ENCODE peak calls at places on chromosomes 5 and 9, in four cellular contexts. D is SK-N-SH, F is K562, R is HepG2. L is an unnamed sample.

GRCh38 chr5:97629281-97629680 is 446.2 kb upstream of the RIOK2 start:
- DNase-seq in F (no peak), D (no peak), R (no peak), L (no peak)

GRCh38 chr5:30804739-30805313 is 388.7 kb upstream of the CDH6 start:
- DNase-seq in F (no peak), D (no peak), R (no peak), L (no peak)

GRCh38 chr5:96348536-96348935 is 84.5 kb downstream of the PCSK1 start:
- DNase-seq in R (no peak), F (no peak), D (no peak), L (no peak)

GRCh38 chr5:179385892-179386291 is 40.6 kb upstream of the ADAMTS2 start:
- DNase-seq in F (no peak), R (no peak), D (peak), L (no peak)

GRCh38 chr5:32942225-32942989 is 231.3 kb downstream of the NPR3 start:
- DNase-seq in R (peak), D (peak), F (peak), L (no peak)

GRCh38 chr9:223167-223566 is 8.5 kb downstream of the DOCK8 start:
- DNase-seq in R (no peak), D (no peak), F (no peak), L (no peak)

GRCh38 chr9:92650839-92651621 is 18.9 kb downstream of the IPPK start:
- DNase-seq in F (no peak), R (no peak), D (peak), L (no peak)

GRCh38 chr9:81689343-81690175 is at the start of gene TLE1:
- DNase-seq in D (peak), R (peak), F (no peak), L (peak)

GRCh38 chr5:179416906-179417470 is 71.7 kb upstream of the ADAMTS2 start:
- DNase-seq in D (peak), F (no peak), R (no peak), L (no peak)

GRCh38 chr5:7585807-7586206 is 189.9 kb downstream of the ADCY2 start:
- DNase-seq in D (no peak), R (no peak), F (no peak), L (no peak)

GRCh38 chr5:132268698-132269551 is 11.4 kb downstream of the PDLIM4 start:
- DNase-seq in R (no peak), F (peak), D (peak), L (no peak)

GRCh38 chr9:12554636-12555035 is 138.5 kb upstream of the TYRP1 start:
- DNase-seq in R (peak), D (peak), F (no peak), L (no peak)

GRCh38 chr5:80957031-80957761 is 3.0 kb upstream of the RASGRF2 start:
- DNase-seq in R (peak), F (no peak), D (no peak), L (no peak)

GRCh38 chr9:129069128-129069824 is 11.6 kb upstream of the DOLPP1 start:
- DNase-seq in F (peak), D (peak), R (no peak), L (peak)

GRCh38 chr5:176545737-176546509 is 3.2 kb upstream of the CDHR2 start:
- DNase-seq in R (peak), F (no peak), D (no peak), L (no peak)

GRCh38 chr5:43401827-43402226 is 10.4 kb downstream of the CCL28 start:
- DNase-seq in F (peak), D (peak), R (peak), L (no peak)

GRCh38 chr5:173331956-173332479 is 3.8 kb upstream of the STC2 start:
- DNase-seq in D (peak), R (peak), F (peak), L (peak)

GRCh38 chr9:121445986-121446385 is 53.7 kb downstream of the GGTA1 start:
- DNase-seq in F (no peak), R (no peak), D (no peak), L (no peak)

GRCh38 chr5:173629628-173630027 is 13.2 kb upstream of the BOD1 start:
- DNase-seq in R (no peak), F (peak), D (peak), L (no peak)

GRCh38 chr5:14557840-14558239 is 23.8 kb upstream of the OTULINL start:
- DNase-seq in D (no peak), R (no peak), F (no peak), L (no peak)

GRCh38 chr5:115100556-115100955 is 69.2 kb downstream of the TRIM36 start:
- DNase-seq in F (no peak), D (no peak), R (no peak), L (no peak)

GRCh38 chr5:153896117-153896516 is 142.6 kb downstream of the FAM114A2 start:
- DNase-seq in F (no peak), R (no peak), D (no peak), L (no peak)

GRCh38 chr5:143311428-143311827 is 92.1 kb downstream of the NR3C1 start:
- DNase-seq in F (no peak), R (no peak), D (no peak), L (no peak)

GRCh38 chr5:69285448-69286116 is 47.0 kb downstream of the CCDC125 start:
- DNase-seq in F (no peak), R (no peak), D (no peak), L (no peak)

GRCh38 chr5:125061726-125062125 is 315.3 kb upstream of the ZNF608 start:
- DNase-seq in D (no peak), R (no peak), F (no peak), L (no peak)

GRCh38 chr5:125054106-125054505 is 307.7 kb upstream of the ZNF608 start:
- DNase-seq in D (no peak), F (no peak), R (no peak), L (no peak)

GRCh38 chr5:125059255-125060050 is 313.0 kb upstream of the ZNF608 start:
- DNase-seq in D (no peak), R (no peak), F (no peak), L (no peak)

GRCh38 chr5:125056641-125057345 is 310.4 kb upstream of the ZNF608 start:
- DNase-seq in F (no peak), R (no peak), D (no peak), L (no peak)

GRCh38 chr5:125058185-125058826 is 311.9 kb upstream of the ZNF608 start:
- DNase-seq in F (no peak), R (no peak), D (peak), L (no peak)
- TF ChIP-seq GABPA in F (no peak), R (no peak), D (no peak), L (no peak)

DNA sequence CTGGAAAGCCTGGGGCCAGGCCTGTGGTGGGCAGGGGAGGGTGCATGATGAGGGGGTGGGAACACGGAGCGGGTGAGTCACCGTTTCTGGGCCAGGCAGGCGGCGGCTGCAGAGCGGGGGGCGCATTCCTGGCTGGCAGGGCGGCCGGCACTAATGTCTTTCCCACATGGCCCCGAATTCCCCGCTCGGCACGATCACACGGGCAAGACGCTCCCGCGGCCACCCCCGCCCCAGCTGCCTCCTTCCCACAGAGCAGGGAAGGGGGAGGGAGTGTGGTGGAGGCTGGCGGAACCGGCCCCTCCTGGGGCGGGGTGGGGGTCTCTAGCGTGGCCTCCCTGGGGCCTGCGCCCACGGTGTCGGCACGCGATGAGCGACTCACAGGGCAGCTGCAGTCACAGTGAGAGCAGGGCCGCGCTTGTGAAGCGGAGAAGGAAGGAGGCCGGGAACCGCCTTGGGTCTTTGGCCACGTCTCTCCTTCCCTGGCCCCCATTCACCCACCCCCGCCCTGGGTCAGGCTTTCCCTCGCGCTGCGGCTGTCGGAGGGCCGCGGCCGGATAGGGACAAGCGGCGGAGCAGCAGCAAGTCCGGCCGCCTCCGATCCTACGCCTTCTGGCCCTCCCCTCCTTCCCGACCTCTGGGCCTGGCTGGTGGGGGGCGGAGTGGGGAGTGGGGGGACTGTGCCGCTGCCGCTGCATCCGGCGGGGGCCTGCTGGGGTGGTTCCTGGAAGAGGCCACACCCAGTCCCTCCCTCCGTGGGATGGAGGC is 48.9 kb downstream of the CXXC5 start:
- DNase-seq in D (peak), F (peak), R (peak), L (no peak)
- TF ChIP-seq REST in D (peak), F (no peak), R (no peak), L (no peak)

GRCh38 chr5:149725296-149725695 is 4.8 kb upstream of the PPARGC1B start:
- DNase-seq in F (no peak), D (no peak), R (no peak), L (no peak)
- TF ChIP-seq GABPA in F (no peak), D (no peak), R (no peak), L (no peak)

GRCh38 chr5:141524604-141525597 is 36.0 kb downstream of the PCDHGC5 start:
- DNase-seq in D (peak), F (peak), R (peak), L (peak)

GRCh38 chr5:141523991-141524390 is 35.1 kb downstream of the PCDHGC5 start:
- DNase-seq in R (no peak), F (no peak), D (no peak), L (no peak)

GRCh38 chr5:141519605-141520288 is 30.9 kb downstream of the PCDHGC5 start:
- DNase-seq in R (no peak), F (no peak), D (no peak), L (no peak)

GRCh38 chr5:141521244-141521781 is 32.4 kb downstream of the PCDHGC5 start:
- DNase-seq in R (peak), F (no peak), D (no peak), L (peak)

DNA sequence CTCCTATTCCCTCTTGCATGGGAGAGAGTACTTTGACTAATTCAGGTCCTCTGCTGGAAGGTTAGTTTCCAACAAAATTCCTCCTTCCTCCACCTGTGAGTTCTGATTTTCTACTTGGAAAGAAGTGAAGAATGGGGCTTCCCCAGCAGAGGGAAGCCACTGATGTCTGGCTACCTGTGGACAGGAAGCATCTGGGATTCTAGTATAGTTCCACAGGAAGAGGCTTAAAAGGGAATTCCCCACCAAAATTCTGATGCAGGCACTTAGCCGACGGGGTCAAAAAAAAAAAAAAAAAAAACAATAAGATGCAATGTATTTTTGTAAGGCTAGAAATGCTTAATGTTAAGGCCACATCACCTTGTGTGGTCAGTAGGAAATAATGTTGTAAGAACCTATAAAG is 33.4 kb downstream of the PCDHGC5 start:
- DNase-seq in F (no peak), D (no peak), R (no peak), L (no peak)
- TF ChIP-seq REST in F (no peak), D (no peak), R (no peak), L (no peak)

L was measured in HL-60.